ENCODE peak calls at places on chromosome 1, in four cellular contexts. F is naive thymus-derived CD8-positive, alpha-beta T cell; O is activated T-helper 9 cell treated with anti-CD3 and anti-CD28 coated beads, Interleukin-2, amount 50 U/mL, for 16 hours; X is Right ventricle myocardium superior. I is an unnamed sample.

GRCh38 chr1:26302733-26303405 is 3.6 kb downstream of the UBXN11 start:
- DNase-seq in F (no peak), O (no peak), X (no peak), I (no peak)

GRCh38 chr1:221548942-221549341 is 192.9 kb downstream of the DUSP10 start:
- DNase-seq in F (no peak), O (no peak), X (no peak), I (no peak)

GRCh38 chr1:36320291-36320758 is 3.1 kb downstream of the EVA1B start:
- DNase-seq in F (no peak), O (no peak), X (no peak), I (no peak)

GRCh38 chr1:48947761-48948537 is 171.3 kb upstream of the BEND5 start:
- DNase-seq in F (no peak), O (no peak), X (no peak), I (no peak)

GRCh38 chr1:240235521-240236288 is 144.0 kb downstream of the FMN2 start:
- DNase-seq in F (no peak), O (no peak), X (no peak), I (no peak)

GRCh38 chr1:214120951-214121350 is 133.2 kb downstream of the PROX1 start:
- DNase-seq in F (no peak), O (no peak), X (no peak), I (no peak)

GRCh38 chr1:20785907-20786309 is 1.2 kb downstream of the HP1BP3 start:
- DNase-seq in F (no peak), O (no peak), X (no peak), I (no peak)

GRCh38 chr1:179447489-179447888 is 81.7 kb downstream of the AXDND1 start:
- DNase-seq in F (no peak), O (no peak), X (no peak), I (no peak)

GRCh38 chr1:198529414-198529813 is 11.1 kb downstream of the ATP6V1G3 start:
- DNase-seq in F (no peak), O (no peak), X (no peak), I (peak)

GRCh38 chr1:231723146-231723545 is 96.6 kb downstream of the DISC1 start:
- DNase-seq in F (no peak), O (no peak), X (no peak), I (no peak)

I was measured in GM04503.